ENCODE peak calls at places on chromosomes 11 and 22, in five cellular contexts. One of them, this sample, is unnamed.

GRCh38 chr11:11563193-11563592 is 58.6 kb downstream of the GALNT18 start:
- DNase-seq in RWPE1: no peak
- DNase-seq in Peyer's patch: no peak
- DNase-seq in Panc1: no peak
- DNase-seq in pancreas: no peak
- DNase-seq in this sample: no peak

GRCh38 chr11:134949121-134949591 is 537.1 kb upstream of the B3GAT1 start:
- DNase-seq in RWPE1: peak
- DNase-seq in Peyer's patch: no peak
- DNase-seq in Panc1: peak
- DNase-seq in pancreas: no peak
- DNase-seq in this sample: peak

GRCh38 chr11:60377737-60378136 is 595 bp upstream of the MS4A7 start:
- DNase-seq in RWPE1: no peak
- DNase-seq in Peyer's patch: no peak
- DNase-seq in Panc1: no peak
- DNase-seq in pancreas: no peak
- DNase-seq in this sample: no peak

GRCh38 chr11:96254087-96254486 is 88.9 kb downstream of the MAML2 start:
- DNase-seq in RWPE1: no peak
- DNase-seq in Peyer's patch: no peak
- DNase-seq in Panc1: no peak
- DNase-seq in pancreas: no peak
- DNase-seq in this sample: no peak

GRCh38 chr11:38304926-38305325 is 1706.9 kb upstream of the RAG2 start:
- DNase-seq in RWPE1: no peak
- DNase-seq in Peyer's patch: no peak
- DNase-seq in Panc1: no peak
- DNase-seq in pancreas: no peak
- DNase-seq in this sample: no peak

GRCh38 chr11:114162719-114163123 is 103.2 kb downstream of the ZBTB16 start:
- DNase-seq in RWPE1: peak
- DNase-seq in Peyer's patch: peak
- DNase-seq in Panc1: no peak
- DNase-seq in pancreas: peak
- DNase-seq in this sample: peak

GRCh38 chr11:4118107-4118506 is 23.5 kb downstream of the RRM1 start:
- DNase-seq in RWPE1: no peak
- DNase-seq in Peyer's patch: no peak
- DNase-seq in Panc1: no peak
- DNase-seq in pancreas: no peak
- DNase-seq in this sample: no peak

GRCh38 chr22:47129902-47130301 is 367.5 kb downstream of the TBC1D22A start:
- DNase-seq in RWPE1: no peak
- DNase-seq in Peyer's patch: peak
- DNase-seq in Panc1: no peak
- DNase-seq in pancreas: no peak
- DNase-seq in this sample: no peak

GRCh38 chr22:22657712-22658111 is 13.3 kb downstream of the GGTLC2 start:
- DNase-seq in RWPE1: no peak
- DNase-seq in Peyer's patch: no peak
- DNase-seq in Panc1: no peak
- DNase-seq in pancreas: no peak
- DNase-seq in this sample: no peak

GRCh38 chr22:48238018-48238915 is 1475.8 kb downstream of the TBC1D22A start:
- DNase-seq in RWPE1: no peak
- DNase-seq in Peyer's patch: no peak
- DNase-seq in Panc1: no peak
- DNase-seq in pancreas: no peak
- DNase-seq in this sample: no peak

GRCh38 chr11:43989162-43989961 is 46.9 kb downstream of the C11orf96 start:
- DNase-seq in RWPE1: no peak
- DNase-seq in Peyer's patch: no peak
- DNase-seq in Panc1: no peak
- DNase-seq in pancreas: peak
- DNase-seq in this sample: no peak

GRCh38 chr22:40328551-40328950 is 17.7 kb upstream of the ADSL start:
- DNase-seq in RWPE1: no peak
- DNase-seq in Peyer's patch: no peak
- DNase-seq in Panc1: no peak
- DNase-seq in pancreas: no peak
- DNase-seq in this sample: no peak

GRCh38 chr11:121304750-121305149 is 12.2 kb downstream of the SC5D start:
- DNase-seq in RWPE1: no peak
- DNase-seq in Peyer's patch: no peak
- DNase-seq in Panc1: no peak
- DNase-seq in pancreas: no peak
- DNase-seq in this sample: no peak

GRCh38 chr22:46829140-46829891 is 66.9 kb downstream of the TBC1D22A start:
- DNase-seq in RWPE1: peak
- DNase-seq in Peyer's patch: no peak
- DNase-seq in Panc1: no peak
- DNase-seq in pancreas: no peak
- DNase-seq in this sample: no peak

GRCh38 chr22:42316988-42317387 is 46.5 kb upstream of the TCF20 start:
- DNase-seq in RWPE1: peak
- DNase-seq in Peyer's patch: peak
- DNase-seq in Panc1: no peak
- DNase-seq in pancreas: no peak
- DNase-seq in this sample: peak

GRCh38 chr11:33895752-33896137 is 3.9 kb upstream of the LMO2 start:
- DNase-seq in RWPE1: peak
- DNase-seq in Peyer's patch: no peak
- DNase-seq in Panc1: no peak
- DNase-seq in pancreas: no peak
- DNase-seq in this sample: no peak

GRCh38 chr11:2521681-2522630 is 77.1 kb downstream of the KCNQ1 start:
- DNase-seq in RWPE1: no peak
- DNase-seq in Peyer's patch: peak
- DNase-seq in Panc1: no peak
- DNase-seq in pancreas: peak
- DNase-seq in this sample: no peak

GRCh38 chr11:119267645-119268044 is 49.3 kb downstream of the MCAM start:
- DNase-seq in RWPE1: no peak
- DNase-seq in Peyer's patch: no peak
- DNase-seq in Panc1: no peak
- DNase-seq in pancreas: no peak
- DNase-seq in this sample: no peak

GRCh38 chr11:69003866-69004311 is 9.2 kb downstream of the MRGPRF start:
- DNase-seq in RWPE1: no peak
- DNase-seq in Peyer's patch: peak
- DNase-seq in Panc1: no peak
- DNase-seq in pancreas: no peak
- DNase-seq in this sample: no peak

GRCh38 chr22:39545310-39546063 is 12.9 kb upstream of the RPS19BP1 start:
- DNase-seq in RWPE1: peak
- DNase-seq in Peyer's patch: peak
- DNase-seq in Panc1: no peak
- DNase-seq in pancreas: peak
- DNase-seq in this sample: no peak

GRCh38 chr11:45141171-45141570 is 5.3 kb upstream of the PRDM11 start:
- DNase-seq in RWPE1: no peak
- DNase-seq in Peyer's patch: no peak
- DNase-seq in Panc1: no peak
- DNase-seq in pancreas: no peak
- DNase-seq in this sample: no peak

GRCh38 chr11:128455766-128456165 is 131.6 kb downstream of the ETS1 start:
- DNase-seq in RWPE1: no peak
- DNase-seq in Peyer's patch: no peak
- DNase-seq in Panc1: no peak
- DNase-seq in pancreas: no peak
- DNase-seq in this sample: no peak

GRCh38 chr11:33413296-33413695 is 156.1 kb downstream of the HIPK3 start:
- DNase-seq in RWPE1: no peak
- DNase-seq in Peyer's patch: no peak
- DNase-seq in Panc1: no peak
- DNase-seq in pancreas: no peak
- DNase-seq in this sample: no peak

DNA sequence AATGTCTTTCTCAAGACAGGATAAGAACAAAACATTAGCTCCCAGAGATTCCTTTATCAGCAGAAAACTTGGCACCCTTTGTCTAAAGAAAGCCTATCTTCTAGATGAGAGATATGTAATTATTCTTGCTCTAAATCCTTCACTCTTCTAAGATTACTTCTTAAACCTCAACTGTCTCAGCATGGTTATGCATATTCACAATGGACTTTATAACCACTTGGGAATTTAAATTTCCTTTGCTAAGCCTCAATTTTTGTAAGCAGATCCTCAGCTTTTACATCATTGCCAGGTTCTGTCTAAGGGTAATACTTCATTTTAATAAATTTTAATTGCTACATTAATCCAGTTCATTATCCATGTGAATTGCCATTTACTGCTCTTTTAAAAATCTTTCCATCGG is 433.6 kb upstream of the DDI1 start:
- DNase-seq in RWPE1: no peak
- DNase-seq in Peyer's patch: no peak
- DNase-seq in Panc1: no peak
- DNase-seq in pancreas: no peak
- DNase-seq in this sample: no peak
- TF ChIP-seq CTCF in RWPE1: no peak
- TF ChIP-seq CTCF in Peyer's patch: no peak
- TF ChIP-seq CTCF in Panc1: no peak
- TF ChIP-seq CTCF in pancreas: no peak
- TF ChIP-seq CTCF in this sample: no peak

GRCh38 chr22:35327690-35328471 is 28.2 kb downstream of the TOM1 start:
- DNase-seq in RWPE1: no peak
- DNase-seq in Peyer's patch: no peak
- DNase-seq in Panc1: no peak
- DNase-seq in pancreas: no peak
- DNase-seq in this sample: no peak

GRCh38 chr22:35326854-35327562 is 27.3 kb downstream of the TOM1 start:
- DNase-seq in RWPE1: no peak
- DNase-seq in Peyer's patch: no peak
- DNase-seq in Panc1: no peak
- DNase-seq in pancreas: no peak
- DNase-seq in this sample: no peak

GRCh38 chr22:35330258-35330861 is 30.7 kb downstream of the TOM1 start:
- DNase-seq in RWPE1: peak
- DNase-seq in Peyer's patch: no peak
- DNase-seq in Panc1: no peak
- DNase-seq in pancreas: peak
- DNase-seq in this sample: no peak

GRCh38 chr22:35328472-35328885 is 28.8 kb downstream of the TOM1 start:
- DNase-seq in RWPE1: no peak
- DNase-seq in Peyer's patch: no peak
- DNase-seq in Panc1: no peak
- DNase-seq in pancreas: peak
- DNase-seq in this sample: no peak

DNA sequence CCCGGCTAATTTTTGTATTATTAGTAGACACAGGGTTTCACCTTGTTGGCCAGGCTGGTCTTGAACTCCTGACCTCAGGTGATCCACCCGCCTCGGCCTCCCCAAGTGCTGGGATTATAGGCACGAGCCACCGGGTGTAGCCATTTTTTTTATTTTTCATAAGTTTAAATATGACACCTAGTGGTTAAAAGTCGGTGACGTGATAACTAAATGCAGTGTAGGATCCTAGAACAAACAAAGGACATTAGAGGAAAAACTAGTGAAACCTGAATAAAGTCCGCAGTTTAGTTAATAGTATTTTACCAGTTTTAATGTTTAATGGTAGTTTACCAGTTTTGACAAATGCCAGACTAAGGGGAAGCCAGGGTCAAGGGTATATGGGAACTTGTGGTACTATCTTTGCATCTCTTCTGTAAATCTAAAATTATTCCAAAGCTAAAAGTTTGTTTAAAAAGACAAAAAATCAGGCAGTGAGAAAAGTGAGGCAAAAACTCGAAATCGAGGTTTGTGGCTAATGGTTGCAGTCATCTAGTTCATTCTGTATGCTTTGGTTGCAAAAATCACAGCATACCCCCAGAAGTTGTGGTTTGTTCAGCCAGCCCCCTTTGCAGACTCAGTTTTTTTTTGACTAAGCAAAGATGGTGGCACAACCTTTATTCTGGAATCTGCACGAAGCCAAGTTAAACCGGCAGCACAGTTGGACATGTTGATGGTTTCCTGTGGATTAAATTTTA is 29.6 kb downstream of the TOM1 start:
- DNase-seq in RWPE1: no peak
- DNase-seq in Peyer's patch: no peak
- DNase-seq in Panc1: no peak
- DNase-seq in pancreas: no peak
- DNase-seq in this sample: no peak
- TF ChIP-seq CTCF in RWPE1: no peak
- TF ChIP-seq CTCF in Peyer's patch: peak
- TF ChIP-seq CTCF in Panc1: no peak
- TF ChIP-seq CTCF in pancreas: no peak
- TF ChIP-seq CTCF in this sample: no peak

GRCh38 chr11:73137262-73137941 is 4.7 kb downstream of the FCHSD2 start:
- DNase-seq in RWPE1: no peak
- DNase-seq in Peyer's patch: no peak
- DNase-seq in Panc1: no peak
- DNase-seq in pancreas: no peak
- DNase-seq in this sample: no peak
- TF ChIP-seq CTCF in RWPE1: no peak
- TF ChIP-seq CTCF in Peyer's patch: peak
- TF ChIP-seq CTCF in Panc1: no peak
- TF ChIP-seq CTCF in pancreas: no peak
- TF ChIP-seq CTCF in this sample: no peak

GRCh38 chr11:10539339-10539738 is 1.6 kb downstream of the RNF141 start:
- DNase-seq in RWPE1: no peak
- DNase-seq in Peyer's patch: no peak
- DNase-seq in Panc1: no peak
- DNase-seq in pancreas: no peak
- DNase-seq in this sample: no peak

GRCh38 chr11:10540546-10540914 is 457 bp downstream of the RNF141 start:
- DNase-seq in RWPE1: no peak
- DNase-seq in Peyer's patch: no peak
- DNase-seq in Panc1: no peak
- DNase-seq in pancreas: peak
- DNase-seq in this sample: no peak

GRCh38 chr11:10538924-10539323 is 2.1 kb downstream of the RNF141 start:
- DNase-seq in RWPE1: no peak
- DNase-seq in Peyer's patch: no peak
- DNase-seq in Panc1: no peak
- DNase-seq in pancreas: no peak
- DNase-seq in this sample: no peak

GRCh38 chr11:10542776-10543175 is 1.8 kb upstream of the RNF141 start:
- DNase-seq in RWPE1: no peak
- DNase-seq in Peyer's patch: no peak
- DNase-seq in Panc1: no peak
- DNase-seq in pancreas: no peak
- DNase-seq in this sample: no peak

DNA sequence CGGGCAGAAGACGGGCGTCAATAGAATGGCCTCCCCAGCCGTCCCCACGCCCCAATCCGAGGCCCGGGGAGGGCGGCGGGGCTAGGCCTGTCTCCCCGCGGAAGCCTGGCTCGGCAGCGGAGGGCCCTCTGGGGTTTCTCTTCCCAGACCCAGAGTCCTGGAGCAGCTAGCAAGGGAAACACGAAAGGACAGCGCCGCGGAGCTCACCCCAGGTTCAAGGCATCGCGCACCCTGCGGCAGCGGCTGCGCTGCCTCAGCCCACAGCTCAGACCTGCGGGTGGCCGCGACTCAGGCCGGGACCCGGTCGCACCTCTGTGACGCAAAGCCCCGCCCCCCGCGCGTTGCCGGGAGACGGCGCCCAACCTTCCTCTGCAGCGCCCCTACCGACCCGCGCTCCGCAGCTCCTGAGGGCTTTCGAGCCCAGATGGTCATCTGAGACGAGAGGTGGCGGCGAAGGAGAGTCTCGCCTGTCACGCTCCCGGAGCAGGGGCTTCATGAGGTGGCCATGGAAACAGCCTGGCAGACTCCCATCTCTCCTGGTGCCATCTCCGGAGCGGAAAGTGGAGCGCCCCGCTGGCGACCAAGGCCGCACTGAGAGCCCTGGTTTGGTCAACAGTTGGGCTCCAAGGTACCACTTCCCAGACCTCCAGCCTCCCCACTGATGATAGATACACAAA is at the start of gene RNF141:
- DNase-seq in RWPE1: peak
- DNase-seq in Peyer's patch: peak
- DNase-seq in Panc1: peak
- DNase-seq in pancreas: peak
- DNase-seq in this sample: peak
- TF ChIP-seq CTCF in RWPE1: peak
- TF ChIP-seq CTCF in Peyer's patch: peak
- TF ChIP-seq CTCF in Panc1: peak
- TF ChIP-seq CTCF in pancreas: peak
- TF ChIP-seq CTCF in this sample: peak

This sample was measured in epithelial cell of proximal tubule.